ENCODE peak calls at places on chromosomes 1 and 21, in four cellular contexts. W, Y, R and H are unnamed samples.
A peak's percentile ranks its signal among the peaks of the same experiment; 100 is the strongest.

GRCh38 chr1:179807291-179807690 is 64.2 kb downstream of the FAM163A start:
- DNase-seq in Y (no peak), R (no peak), W (no peak), H (no peak)

GRCh38 chr1:163922743-163923186 is 601.0 kb downstream of the NUF2 start:
- DNase-seq in Y (no peak), W (no peak), R (no peak), H (no peak)

GRCh38 chr1:96424882-96425281 is 296.7 kb upstream of the PTBP2 start:
- DNase-seq in Y (no peak), W (peak; percentile 31), R (no peak), H (no peak)

GRCh38 chr1:240232548-240232947 is 140.9 kb downstream of the FMN2 start:
- DNase-seq in R (no peak), W (peak; percentile 67), Y (no peak), H (no peak)

GRCh38 chr1:39754026-39754569 is 15.4 kb downstream of the PPIE start:
- DNase-seq in Y (no peak), W (peak; percentile 61), R (no peak), H (no peak)

GRCh38 chr1:228964178-228964819 is 229.0 kb downstream of the RHOU start:
- DNase-seq in Y (peak; percentile 19), W (peak; percentile 94), R (no peak), H (no peak)

GRCh38 chr21:31374430-31374829 is 30.4 kb upstream of the TIAM1 start:
- DNase-seq in R (no peak), W (no peak), Y (no peak), H (no peak)

GRCh38 chr1:59455206-59455605 is 158.3 kb downstream of the FGGY start:
- DNase-seq in Y (no peak), R (no peak), W (peak; percentile 80), H (no peak)

GRCh38 chr1:50976111-50976889 is 6.3 kb downstream of the CDKN2C start:
- DNase-seq in R (no peak), Y (no peak), W (no peak), H (no peak)

GRCh38 chr1:99328171-99328570 is 63.9 kb downstream of the PLPPR4 start:
- DNase-seq in Y (no peak), R (no peak), W (no peak), H (no peak)

GRCh38 chr1:187469836-187470235 is 641.1 kb downstream of the PLA2G4A start:
- DNase-seq in W (no peak), Y (no peak), R (no peak), H (no peak)

GRCh38 chr1:2455757-2456156 is 20.3 kb upstream of the PLCH2 start:
- DNase-seq in W (peak; percentile 20), R (no peak), Y (no peak), H (no peak)

GRCh38 chr1:6028042-6028895 is 17.4 kb upstream of the KCNAB2 start:
- DNase-seq in R (no peak), W (peak; percentile 11), Y (peak; percentile 45), H (no peak)
- TF ChIP-seq POLR2A in R (no peak), W (no peak), Y (no peak), H (no peak)

GRCh38 chr1:42231253-42231652 is 66.7 kb upstream of the GUCA2A start:
- DNase-seq in Y (no peak), R (no peak), W (no peak), H (no peak)
- H3K27ac ChIP-seq in Y (no peak overlapping the region), R (no peak overlapping the region), W (no peak overlapping the region), H (no peak overlapping the region)

GRCh38 chr1:115088871-115089442 is 346 bp downstream of the TSPAN2 start:
- DNase-seq in R (no peak), W (no peak), Y (no peak), H (no peak)

GRCh38 chr1:115088115-115088794 is 1.0 kb downstream of the TSPAN2 start:
- DNase-seq in Y (no peak), R (no peak), W (no peak), H (no peak)

GRCh38 chr1:115090956-115091355 is 1.7 kb upstream of the TSPAN2 start:
- DNase-seq in W (no peak), R (no peak), Y (no peak), H (no peak)

GRCh38 chr1:115090547-115090946 is 1.2 kb upstream of the TSPAN2 start:
- DNase-seq in R (peak; percentile 29), Y (no peak), W (peak; percentile 78), H (no peak)

GRCh38 chr1:115089443-115090340 is at the start of gene TSPAN2:
- DNase-seq in Y (no peak), R (peak; percentile 81), W (peak; percentile 59), H (peak; percentile 95)
- TF ChIP-seq POLR2A in Y (no peak), R (no peak), W (no peak), H (peak; percentile 52)

DNA sequence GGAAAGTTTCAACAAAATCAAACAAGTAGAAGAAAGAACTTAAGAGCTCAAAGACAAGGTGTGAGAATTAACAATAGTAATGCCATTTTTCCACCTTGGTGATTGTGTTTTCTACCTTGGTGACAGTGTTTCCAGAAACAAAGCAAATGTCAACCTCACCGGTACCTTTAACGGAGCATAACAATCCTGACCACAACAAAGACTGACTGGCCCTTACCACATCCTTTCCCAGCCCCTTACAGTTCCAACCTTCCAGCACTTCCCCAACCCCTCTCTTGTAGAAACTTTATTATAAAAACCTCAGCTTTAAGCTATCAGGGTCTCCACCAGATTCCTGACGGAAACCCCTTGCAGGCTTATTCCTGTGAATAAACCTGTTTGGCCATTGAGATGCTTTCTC is 16.7 kb downstream of the STYXL2 start:
- DNase-seq in R (no peak), W (no peak), Y (no peak), H (no peak)
- H3K27ac ChIP-seq in R (no peak overlapping the region), W (no peak overlapping the region), Y (no peak overlapping the region), H (no peak overlapping the region)

DNA sequence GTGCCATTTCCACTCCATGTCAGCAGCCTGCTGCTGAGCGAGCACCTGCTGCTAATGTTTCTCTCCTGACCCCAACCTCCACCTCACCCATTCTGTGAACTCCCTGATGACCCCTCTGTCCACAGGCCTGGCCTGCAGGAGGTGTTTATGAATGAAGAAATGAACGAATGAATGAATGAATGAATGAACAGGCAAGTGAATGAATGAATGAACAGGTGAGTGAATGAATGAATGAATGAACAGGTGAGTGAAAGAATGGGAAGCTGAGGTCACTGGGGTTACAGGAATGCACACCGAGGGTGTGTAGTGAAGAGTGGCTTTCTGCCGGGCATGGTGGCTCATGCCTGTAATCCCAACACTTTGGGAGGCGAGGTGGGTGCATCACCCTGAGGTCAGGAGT is 173.4 kb downstream of the IGSF21 start:
- DNase-seq in W (no peak), R (no peak), Y (no peak), H (no peak)
- TF ChIP-seq POLR2A in W (no peak), R (no peak), Y (no peak), H (no peak)

GRCh38 chr1:214493126-214493796 is 58.1 kb downstream of the PTPN14 start:
- DNase-seq in R (no peak), Y (no peak), W (peak; percentile 72), H (no peak)

GRCh38 chr1:214496126-214496525 is 55.3 kb downstream of the PTPN14 start:
- DNase-seq in R (no peak), W (no peak), Y (no peak), H (no peak)

GRCh38 chr1:214491468-214492120 is 59.8 kb downstream of the PTPN14 start:
- DNase-seq in R (no peak), Y (no peak), W (no peak), H (no peak)

GRCh38 chr1:214494706-214495105 is 56.7 kb downstream of the PTPN14 start:
- DNase-seq in R (no peak), Y (no peak), W (no peak), H (no peak)

DNA sequence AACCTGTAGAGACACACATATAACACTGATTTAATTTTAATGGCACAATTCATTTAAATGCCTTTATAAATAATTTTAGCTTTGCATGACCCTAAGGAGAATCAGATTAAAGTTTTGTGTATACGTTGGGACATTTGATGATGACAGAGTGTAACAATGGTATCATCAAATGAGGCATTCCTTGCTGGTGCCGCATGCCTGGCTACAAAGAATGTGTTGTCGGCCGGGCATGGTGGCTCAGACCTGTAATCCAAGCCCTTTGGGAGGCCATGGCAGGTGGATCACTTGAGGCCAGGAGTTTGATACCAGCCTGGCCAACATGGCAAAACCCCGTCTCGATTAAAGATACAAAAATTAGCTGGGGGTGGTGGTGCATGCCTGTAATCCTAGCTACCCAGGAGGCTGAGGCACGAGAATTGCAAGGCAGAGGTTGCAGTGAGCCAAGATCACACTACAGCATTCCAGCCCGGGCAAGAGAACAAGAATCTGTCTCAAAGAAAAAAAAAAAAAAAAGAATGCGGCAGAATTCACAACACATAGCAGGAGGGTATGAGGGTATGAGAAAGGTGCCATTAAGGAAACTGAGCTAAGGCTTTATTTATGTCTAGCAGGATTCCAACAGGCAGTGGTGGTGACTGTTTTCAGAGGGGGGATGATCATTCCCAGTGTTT is 58.9 kb downstream of the PTPN14 start:
- DNase-seq in W (peak; percentile 57), R (no peak), Y (no peak), H (no peak)
- H3K27ac ChIP-seq in W (peak overlapping the region; percentile 52), R (no peak overlapping the region), Y (no peak overlapping the region), H (peak overlapping the region; percentile 74)

GRCh38 chr1:26037904-26038303 is 8.0 kb downstream of the SLC30A2 start:
- DNase-seq in Y (no peak), W (no peak), R (no peak), H (no peak)

GRCh38 chr1:26036756-26037281 is 9.1 kb downstream of the SLC30A2 start:
- DNase-seq in R (no peak), Y (no peak), W (no peak), H (no peak)

GRCh38 chr1:26034504-26035202 is 11.3 kb downstream of the SLC30A2 start:
- DNase-seq in R (no peak), Y (no peak), W (no peak), H (no peak)

GRCh38 chr1:26035959-26036755 is 9.8 kb downstream of the SLC30A2 start:
- DNase-seq in R (peak; percentile 86), Y (peak; percentile 88), W (peak; percentile 53), H (peak; percentile 95)

GRCh38 chr1:26035203-26035958 is 10.5 kb downstream of the SLC30A2 start:
- DNase-seq in R (peak; percentile 95), Y (peak; percentile 97), W (peak; percentile 87), H (peak; percentile 99)
- TF ChIP-seq POLR2A in R (peak; percentile 90), Y (peak; percentile 87), W (no peak), H (peak; percentile 85)

GRCh38 chr21:39001341-39001740 is 181.9 kb downstream of the PSMG1 start:
- DNase-seq in R (no peak), W (peak; percentile 39), Y (no peak), H (no peak)
- H3K27ac ChIP-seq in R (peak overlapping the region; percentile 73), W (no peak overlapping the region), Y (no peak overlapping the region), H (peak overlapping the region; percentile 56)